ENCODE peak calls at places on chromosomes 11 and 22, in seven cellular contexts. F is left ventricle myocardium inferior, Y is testis, M is keratinocyte, D is transverse colon, J is adipocyte, Z is esophagus squamous epithelium. T is an unnamed sample.

GRCh38 chr11:35791088-35791958 is 128.7 kb downstream of the TRIM44 start:
- DNase-seq in F (no peak), Y (no peak), M (no peak), D (no peak), J (peak; percentile 23), Z (no peak), T (no peak)

GRCh38 chr11:29129850-29130249 is 887.0 kb downstream of the KCNA4 start:
- DNase-seq in F (no peak), Y (no peak), M (no peak), D (no peak), J (peak; percentile 54), Z (no peak), T (no peak)

GRCh38 chr22:38953577-38954413 is 3.6 kb upstream of the APOBEC3A start:
- DNase-seq in F (no peak), Y (no peak), M (no peak), D (peak; percentile 75), J (peak; percentile 6), Z (no peak), T (no peak)

GRCh38 chr11:5922749-5923426 is 19.2 kb upstream of the OR56A3 start:
- DNase-seq in F (no peak), Y (no peak), M (peak; percentile 61), D (no peak), J (no peak), Z (no peak), T (no peak)

GRCh38 chr11:33753304-33753703 is 17.1 kb upstream of the CD59 start:
- DNase-seq in F (no peak), Y (no peak), M (no peak), D (no peak), J (peak; percentile 62), Z (no peak), T (no peak)

GRCh38 chr11:65504671-65505433 is 6.0 kb downstream of the MALAT1 start:
- DNase-seq in F (no peak), Y (no peak), M (no peak), D (no peak), J (peak; percentile 45), Z (no peak), T (no peak)

GRCh38 chr11:132588366-132588765 is 943.9 kb downstream of the OPCML start:
- DNase-seq in F (no peak), Y (no peak), M (no peak), D (no peak), J (no peak), Z (no peak), T (no peak)

GRCh38 chr11:78943841-78944240 is 369.2 kb upstream of the NARS2 start:
- DNase-seq in F (no peak), Y (no peak), M (no peak), D (no peak), J (no peak), Z (no peak), T (no peak)

GRCh38 chr11:110490886-110491285 is 61.1 kb downstream of the FDX1 start:
- DNase-seq in F (no peak), Y (no peak), M (no peak), D (no peak), J (peak; percentile 57), Z (no peak), T (peak; percentile 29)

GRCh38 chr11:66119348-66120133 is 49.5 kb downstream of the PACS1 start:
- DNase-seq in F (no peak), Y (peak; percentile 60), M (no peak), D (no peak), J (peak; percentile 68), Z (no peak), T (no peak)

GRCh38 chr22:48513446-48513845 is 1314.2 kb downstream of the BRD1 start:
- DNase-seq in F (no peak), Y (no peak), M (no peak), D (no peak), J (no peak), Z (no peak), T (no peak)

GRCh38 chr11:96112192-96113099 is 188.5 kb upstream of the MTMR2 start:
- DNase-seq in F (no peak), Y (no peak), M (no peak), D (no peak), J (peak; percentile 50), Z (no peak), T (no peak)

GRCh38 chr22:39997939-39998726 is 3.4 kb downstream of the FAM83F start:
- DNase-seq in F (peak; percentile 35), Y (peak; percentile 91), M (no peak), D (peak; percentile 79), J (peak; percentile 12), Z (no peak), T (no peak)

GRCh38 chr22:42931421-42932196 is 74.5 kb upstream of the ARFGAP3 start:
- DNase-seq in F (no peak), Y (no peak), M (no peak), D (no peak), J (no peak), Z (no peak), T (no peak)

GRCh38 chr11:62245271-62245753 is 3.3 kb downstream of the SCGB1D2 start:
- DNase-seq in F (no peak), Y (peak; percentile 44), M (no peak), D (no peak), J (peak; percentile 28), Z (no peak), T (no peak)

GRCh38 chr11:15897211-15897960 is 459.0 kb downstream of the SOX6 start:
- DNase-seq in F (no peak), Y (no peak), M (no peak), D (no peak), J (peak; percentile 62), Z (no peak), T (no peak)

GRCh38 chr11:69468236-69468635 is 13.2 kb upstream of the LINC01488 start:
- DNase-seq in F (peak; percentile 2), Y (no peak), M (no peak), D (no peak), J (no peak), Z (no peak), T (no peak)

DNA sequence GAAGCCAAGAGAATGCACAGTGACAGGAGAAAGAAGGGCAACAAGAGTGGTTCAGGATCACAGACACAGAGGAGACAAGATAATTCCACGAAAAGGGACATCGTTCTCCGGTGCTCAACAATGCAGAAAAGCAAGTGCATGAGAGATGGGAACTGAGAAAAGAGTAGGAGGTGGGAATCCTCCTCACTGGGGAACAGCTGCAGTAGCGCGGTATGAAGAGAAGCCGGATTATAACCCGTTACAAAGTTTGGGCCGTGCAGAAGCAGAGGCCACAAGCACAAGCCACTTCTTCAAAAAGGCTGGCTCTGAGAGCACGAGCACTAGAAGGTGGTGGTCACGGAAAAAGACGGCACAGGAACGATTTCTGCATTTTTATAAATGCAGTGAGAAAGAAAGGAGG is 114.2 kb upstream of the BID start:
- DNase-seq in F (no peak), Y (no peak), M (no peak), D (no peak), J (no peak), Z (no peak), T (no peak)
- H3K36me3 ChIP-seq in F (peaks cover 63% of the 10 kb centered on the region), Y (no peaks in the 10 kb centered on the region), M (peaks cover 38% of the 10 kb centered on the region), D (no peaks in the 10 kb centered on the region), J (peaks cover 60% of the 10 kb centered on the region), Z (peaks cover 10% of the 10 kb centered on the region), T (peaks cover 57% of the 10 kb centered on the region)

GRCh38 chr22:27873476-27873875 is 45.6 kb downstream of the PITPNB start:
- DNase-seq in F (peak; percentile 22), Y (peak; percentile 67), M (no peak), D (no peak), J (no peak), Z (no peak), T (no peak)

GRCh38 chr22:27875951-27876350 is 43.1 kb downstream of the PITPNB start:
- DNase-seq in F (no peak), Y (no peak), M (no peak), D (no peak), J (no peak), Z (no peak), T (no peak)

GRCh38 chr22:27874756-27875155 is 44.3 kb downstream of the PITPNB start:
- DNase-seq in F (no peak), Y (no peak), M (no peak), D (no peak), J (no peak), Z (no peak), T (no peak)

GRCh38 chr22:27872488-27872887 is 46.6 kb downstream of the PITPNB start:
- DNase-seq in F (no peak), Y (no peak), M (no peak), D (no peak), J (no peak), Z (no peak), T (no peak)

GRCh38 chr22:27874185-27874584 is 44.9 kb downstream of the PITPNB start:
- DNase-seq in F (no peak), Y (no peak), M (no peak), D (no peak), J (no peak), Z (no peak), T (no peak)
- H3K36me3 ChIP-seq in F (peaks cover 34% of the 10 kb centered on the region), Y (no peaks in the 10 kb centered on the region), M (peaks cover 14% of the 10 kb centered on the region), D (no peaks in the 10 kb centered on the region), J (peaks cover 44% of the 10 kb centered on the region), Z (no peaks in the 10 kb centered on the region), T (peaks cover 33% of the 10 kb centered on the region)

DNA sequence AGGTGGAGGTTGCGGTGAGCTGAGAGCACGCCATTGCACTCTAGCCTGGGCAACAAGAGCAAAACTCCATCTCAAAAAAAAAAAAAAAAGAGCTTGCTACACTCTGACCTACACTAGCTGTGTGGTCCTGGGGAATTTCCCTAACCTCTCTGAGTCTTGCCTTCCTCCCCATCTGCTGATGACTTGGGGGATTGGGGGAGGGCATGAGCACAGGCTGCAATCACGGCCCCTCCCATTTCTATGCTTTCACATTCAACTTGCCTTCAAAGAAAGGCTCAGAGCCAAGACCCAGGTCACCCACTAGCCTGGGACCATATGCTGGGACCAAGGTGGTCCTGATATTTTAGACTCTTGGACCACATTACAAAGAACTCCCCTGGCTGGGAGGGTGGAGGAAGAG is 39.8 kb upstream of the TEF start:
- DNase-seq in F (no peak), Y (no peak), M (no peak), D (no peak), J (no peak), Z (no peak), T (no peak)
- H3K36me3 ChIP-seq in F (peaks cover 77% of the 10 kb centered on the region), Y (no peaks in the 10 kb centered on the region), M (peaks cover 44% of the 10 kb centered on the region), D (no peaks in the 10 kb centered on the region), J (peaks cover 61% of the 10 kb centered on the region), Z (peaks cover 39% of the 10 kb centered on the region), T (peaks cover 92% of the 10 kb centered on the region)

DNA sequence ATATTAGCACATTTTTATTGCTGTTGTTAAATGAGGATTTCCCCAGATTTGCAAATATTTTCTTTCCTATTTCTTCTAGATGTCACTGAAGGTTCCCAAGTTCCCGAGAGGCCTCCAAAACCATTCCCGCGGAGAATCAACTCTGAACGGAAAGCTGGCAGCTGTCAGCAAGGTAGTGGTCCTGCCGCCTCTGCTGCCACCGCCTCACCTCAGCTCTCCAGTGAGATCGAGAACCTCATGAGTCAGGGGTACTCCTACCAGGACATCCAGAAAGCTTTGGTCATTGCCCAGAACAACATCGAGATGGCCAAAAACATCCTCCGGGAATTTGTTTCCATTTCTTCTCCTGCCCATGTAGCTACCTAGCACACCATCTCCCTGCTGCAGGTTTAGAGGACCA is 17.5 kb downstream of the MCAM start:
- DNase-seq in F (no peak), Y (no peak), M (no peak), D (no peak), J (no peak), Z (no peak), T (no peak)
- H3K36me3 ChIP-seq in F (peaks cover 71% of the 10 kb centered on the region), Y (no peaks in the 10 kb centered on the region), M (peaks cover 27% of the 10 kb centered on the region), D (no peaks in the 10 kb centered on the region), J (peaks cover 76% of the 10 kb centered on the region), Z (peaks cover 17% of the 10 kb centered on the region), T (no peaks in the 10 kb centered on the region)

T was measured in psoas muscle.